ENCODE peak calls at places on chromosomes 2 and 18, in six cellular contexts. V is GM23248, R is MM.1S, O is AML-193, Y is LHCN-M2, J is thyroid gland. N is an unnamed sample.

GRCh38 chr2:114609203-114609602 is 166.8 kb downstream of the DPP10 start:
- DNase-seq in V (no peak), Y (no peak), J (no peak), O (no peak), R (no peak), N (no peak)

GRCh38 chr2:43009448-43009847 is 217.0 kb downstream of the ZFP36L2 start:
- DNase-seq in R (no peak), Y (peak; percentile 9), O (no peak), J (no peak), V (no peak), N (no peak)

GRCh38 chr18:35284846-35285245 is 5.2 kb downstream of the ZSCAN30 start:
- DNase-seq in Y (no peak), V (no peak), R (no peak), J (no peak), O (no peak), N (no peak)

GRCh38 chr2:29766191-29766590 is 155.2 kb downstream of the ALK start:
- DNase-seq in R (no peak), J (no peak), O (no peak), V (peak; percentile 79), Y (peak; percentile 66), N (no peak)

GRCh38 chr2:189261431-189261841 is 81.9 kb upstream of the COL5A2 start:
- DNase-seq in Y (peak; percentile 84), O (no peak), V (peak; percentile 86), R (no peak), J (no peak), N (no peak)

GRCh38 chr2:147135401-147135800 is 709.4 kb upstream of the ACVR2A start:
- DNase-seq in Y (no peak), O (no peak), V (no peak), R (no peak), J (no peak), N (peak; percentile 67)

GRCh38 chr2:65013776-65014175 is 24.6 kb downstream of the SLC1A4 start:
- DNase-seq in R (no peak), J (no peak), V (no peak), O (no peak), Y (no peak), N (no peak)

GRCh38 chr2:224951723-224952481 is 90.4 kb downstream of the DOCK10 start:
- DNase-seq in V (peak; percentile 21), Y (no peak), O (no peak), J (no peak), R (no peak), N (no peak)

GRCh38 chr2:12484536-12485115 is 232.1 kb upstream of the TRIB2 start:
- DNase-seq in R (no peak), V (peak; percentile 16), J (no peak), O (no peak), Y (peak; percentile 72), N (no peak)

GRCh38 chr2:232319117-232320037 is 59.2 kb upstream of the ALPP start:
- DNase-seq in O (no peak), J (no peak), V (no peak), Y (no peak), R (no peak), N (no peak)

N was measured in NCI-H69.